ENCODE peak calls at places on chromosomes 5 and 9, in five cellular contexts. W is adipocyte, X is H7, Q is dorsolateral prefrontal cortex, I is HL-60. N is an unnamed sample. For H3K27me3, the result is how much of the 10 kb centered on the place peaks cover.

GRCh38 chr5:10672285-10673044 is 88.6 kb downstream of the DAP start:
- DNase-seq in W (no peak), X (no peak), I (no peak), Q (no peak), N (no peak)

GRCh38 chr9:116870566-116870965 is 183.5 kb downstream of the TRIM32 start:
- DNase-seq in I (no peak), X (peak), Q (no peak), W (no peak), N (peak)

GRCh38 chr9:91760906-91761305 is 189.1 kb downstream of the ROR2 start:
- DNase-seq in X (no peak), W (no peak), I (no peak), Q (no peak), N (no peak)

GRCh38 chr9:114153761-114154596 is 1.4 kb upstream of the COL27A1 start:
- DNase-seq in Q (no peak), X (peak), W (peak), I (no peak), N (peak)

GRCh38 chr9:35618854-35619799 is 914 bp upstream of the CD72 start:
- DNase-seq in Q (no peak), X (peak), I (peak), W (no peak), N (no peak)

GRCh38 chr5:73280821-73281746 is 108.1 kb downstream of the TMEM174 start:
- DNase-seq in I (no peak), Q (no peak), X (peak), W (no peak), N (no peak)

GRCh38 chr5:171773106-171773505 is 12.5 kb upstream of the SMIM23 start:
- DNase-seq in I (no peak), W (no peak), X (no peak), Q (no peak), N (no peak)

GRCh38 chr5:176352116-176352878 is 9.3 kb downstream of the KIAA1191 start:
- DNase-seq in W (no peak), I (no peak), Q (no peak), X (no peak), N (no peak)

GRCh38 chr9:92669527-92669889 is 423 bp downstream of the IPPK start:
- DNase-seq in Q (no peak), W (peak), I (peak), X (peak), N (no peak)

GRCh38 chr5:121913397-121913796 is 48.4 kb upstream of the SRFBP1 start:
- DNase-seq in I (no peak), X (no peak), W (no peak), Q (no peak), N (no peak)

GRCh38 chr9:12191630-12192029 is 501.6 kb upstream of the TYRP1 start:
- DNase-seq in X (no peak), Q (no peak), W (no peak), I (no peak), N (no peak)

GRCh38 chr5:146624179-146624578 is 108.2 kb upstream of the GPR151 start:
- DNase-seq in X (no peak), I (no peak), W (no peak), Q (no peak), N (no peak)

GRCh38 chr5:410911-411517 is 32.0 kb upstream of the EXOC3 start:
- DNase-seq in I (no peak), X (no peak), Q (no peak), W (no peak), N (no peak)

GRCh38 chr9:69168709-69169217 is 5.3 kb upstream of the TJP2 start:
- DNase-seq in X (peak), Q (no peak), W (no peak), I (no peak), N (no peak)

GRCh38 chr9:36332006-36332405 is 68.1 kb downstream of the RNF38 start:
- DNase-seq in W (no peak), I (no peak), Q (no peak), X (no peak), N (no peak)

GRCh38 chr9:12817702-12818101 is 42.9 kb downstream of the LURAP1L start:
- DNase-seq in I (no peak), X (no peak), W (no peak), Q (no peak), N (no peak)

GRCh38 chr9:113155911-113156559 is 5.2 kb downstream of the SLC31A2 start:
- DNase-seq in Q (peak), W (no peak), I (peak), X (no peak), N (no peak)

GRCh38 chr9:37953775-37954437 is 50.0 kb upstream of the SLC25A51 start:
- DNase-seq in I (no peak), W (peak), Q (no peak), X (no peak), N (no peak)

GRCh38 chr5:108214857-108215256 is 167.0 kb downstream of the FBXL17 start:
- DNase-seq in I (no peak), W (no peak), Q (no peak), X (no peak), N (no peak)

GRCh38 chr5:116013207-116013777 is 19.0 kb upstream of the ARL14EPL start:
- DNase-seq in Q (no peak), I (no peak), W (no peak), X (peak), N (no peak)

GRCh38 chr9:72904267-72905093 is 48.4 kb downstream of the ALDH1A1 start:
- DNase-seq in X (no peak), W (no peak), I (no peak), Q (no peak), N (no peak)

GRCh38 chr5:40484495-40484894 is 195.2 kb upstream of the PTGER4 start:
- DNase-seq in X (no peak), I (no peak), W (no peak), Q (no peak), N (no peak)

GRCh38 chr9:96691326-96691725 is 36.2 kb upstream of the PRXL2C start:
- DNase-seq in W (no peak), X (no peak), I (no peak), Q (no peak), N (no peak)

GRCh38 chr9:134039386-134040175 is 14.3 kb downstream of the BRD3OS start:
- DNase-seq in W (no peak), I (no peak), Q (no peak), X (peak), N (no peak)

GRCh38 chr5:142152383-142152730 is 43.8 kb downstream of the NDFIP1 start:
- DNase-seq in Q (no peak), I (no peak), W (no peak), X (peak), N (no peak)

GRCh38 chr5:126544087-126544740 is 50.8 kb downstream of the ALDH7A1 start:
- DNase-seq in W (peak), Q (no peak), I (peak), X (peak), N (no peak)

GRCh38 chr5:71782771-71783770 is 64.0 kb downstream of the CARTPT start:
- DNase-seq in X (peak), Q (peak), W (peak), I (peak), N (peak)

GRCh38 chr9:114484854-114485443 is 20.3 kb downstream of the WHRN start:
- DNase-seq in X (no peak), Q (no peak), W (peak), I (peak), N (no peak)

GRCh38 chr9:16150501-16150900 is 597.7 kb downstream of the CCDC171 start:
- DNase-seq in I (no peak), W (no peak), X (no peak), Q (no peak), N (no peak)
- H3K27me3 ChIP-seq in I (under half), W (under half), X (under half), Q (under half), N (under half)

GRCh38 chr5:53508125-53508524 is 27.7 kb downstream of the FST start:
- DNase-seq in X (no peak), W (no peak), I (no peak), Q (no peak), N (no peak)
- H3K27me3 ChIP-seq in X (under half), W (under half), I (under half), Q (under half), N (under half)

GRCh38 chr5:149195962-149196361 is 54.7 kb downstream of the ABLIM3 start:
- DNase-seq in X (no peak), I (no peak), Q (no peak), W (no peak), N (no peak)
- H3K27me3 ChIP-seq in X (under half), I (under half), Q (under half), W (under half), N (under half)

DNA sequence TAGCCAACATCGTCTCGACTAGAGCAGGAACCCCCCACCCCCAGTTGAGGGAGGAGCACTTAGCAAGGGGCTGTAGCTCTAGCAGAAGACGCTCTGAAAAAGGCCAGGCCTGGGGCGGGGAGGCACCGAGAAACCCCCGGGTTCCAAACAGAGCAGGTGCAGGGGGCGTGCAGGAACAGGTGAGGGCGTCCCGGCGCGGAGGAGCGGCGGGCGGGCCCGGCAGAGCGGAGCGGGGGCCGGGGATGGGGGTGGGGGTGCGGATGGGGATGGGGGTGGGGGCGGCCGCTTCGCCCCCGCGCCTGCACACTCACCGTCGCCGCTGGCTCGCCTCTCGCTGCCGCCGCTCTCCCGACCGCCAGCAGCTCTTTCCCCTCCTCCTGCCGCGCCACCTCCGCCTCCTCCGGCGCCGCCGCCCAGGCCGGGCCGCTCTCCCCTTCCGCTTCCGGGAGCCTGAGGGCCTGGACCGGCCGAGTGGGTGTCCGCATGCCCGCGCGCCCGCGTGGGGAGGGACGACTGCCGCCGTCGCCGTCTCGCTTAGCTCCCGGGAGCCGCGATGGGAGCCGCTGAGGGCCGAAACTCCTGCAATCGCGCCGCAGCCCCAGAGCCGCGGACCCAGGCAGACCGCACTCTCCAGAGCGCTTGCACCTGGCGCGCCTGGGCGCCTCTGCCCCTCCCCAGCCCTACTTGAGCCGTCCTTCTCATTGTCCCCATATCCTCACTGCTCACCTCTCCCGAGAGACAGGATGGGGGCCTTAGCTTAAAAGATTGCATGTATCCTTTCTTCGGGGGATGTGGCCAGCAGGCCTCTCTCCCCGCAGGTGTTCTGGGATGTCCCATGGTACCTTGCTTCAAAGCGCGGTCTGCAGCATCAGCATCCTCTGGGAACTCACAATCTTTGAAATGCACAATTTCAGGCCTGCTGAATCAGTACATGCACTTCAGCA is at the start of gene ZDHHC21:
- DNase-seq in X (peak), I (peak), W (peak), Q (peak), N (no peak)
- H3K27me3 ChIP-seq in X (under half), I (under half), W (under half), Q (under half), N (under half)

GRCh38 chr5:6877986-6878828 is 165.0 kb downstream of the TENT4A start:
- DNase-seq in W (no peak), I (no peak), X (no peak), Q (no peak), N (no peak)
- H3K27me3 ChIP-seq in W (under half), I (under half), X (under half), Q (under half), N (under half)

DNA sequence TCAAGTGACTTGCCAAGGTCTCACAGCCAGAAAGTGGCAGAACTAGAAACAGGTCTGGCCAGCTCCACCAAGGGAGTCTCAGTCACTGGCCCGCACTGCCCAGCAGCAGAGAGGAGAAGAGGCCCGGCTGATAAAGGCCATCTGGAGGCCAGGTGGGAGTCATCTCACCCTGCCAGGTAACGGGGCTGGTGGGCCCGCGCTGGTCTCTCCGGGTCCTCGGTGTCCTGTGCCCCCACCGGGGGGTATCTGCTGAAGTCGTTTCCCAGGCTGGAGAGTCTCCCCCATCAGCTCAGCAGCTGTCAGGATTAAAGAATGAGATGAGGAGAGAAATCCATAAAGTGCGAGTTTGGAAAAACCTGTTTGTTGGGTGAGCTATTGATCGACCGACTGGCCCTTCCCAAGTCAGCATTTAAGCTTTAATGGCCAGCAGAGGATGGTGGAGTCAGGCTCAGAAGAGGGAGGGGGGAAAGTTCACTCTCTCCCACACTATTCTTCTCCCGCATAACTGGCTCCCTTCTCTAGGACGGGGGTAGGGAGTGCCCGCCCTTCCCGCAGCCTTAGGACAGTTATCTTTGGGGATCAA is 30.3 kb downstream of the LMX1B start:
- DNase-seq in W (no peak), I (no peak), X (peak), Q (no peak), N (no peak)
- H3K27me3 ChIP-seq in W (half or more), I (under half), X (under half), Q (under half), N (under half)